ENCODE peak calls at places on chromosomes 11 and 22, in four cellular contexts. O is PC-9, M is lung, G is lower lobe of right lung. F is an unnamed sample.

GRCh38 chr11:117703209-117703608 is 93.8 kb downstream of the DSCAML1 start:
- DNase-seq in O (no peak), M (no peak), G (no peak), F (no peak)

GRCh38 chr22:46086577-46087335 is 63.6 kb upstream of the PPARA start:
- DNase-seq in O (no peak), M (no peak), G (peak; percentile 43), F (no peak)

GRCh38 chr11:26187639-26188038 is 144.3 kb upstream of the ANO3 start:
- DNase-seq in O (peak; percentile 66), M (peak; percentile 29), G (no peak), F (no peak)

GRCh38 chr11:122105009-122105828 is 10.8 kb downstream of the BLID start:
- DNase-seq in O (no peak), M (no peak), G (no peak), F (no peak)

GRCh38 chr11:68038718-68039525 is at the start of gene TCIRG1:
- DNase-seq in O (peak; percentile 73), M (peak; percentile 84), G (peak; percentile 91), F (peak; percentile 93)

GRCh38 chr22:39746600-39747262 is 146.8 kb downstream of the ENTHD1 start:
- DNase-seq in O (no peak), M (no peak), G (no peak), F (no peak)

GRCh38 chr11:134331565-134332188 is at the start of gene GLB1L2:
- DNase-seq in O (peak; percentile 41), M (peak; percentile 58), G (peak; percentile 79), F (peak; percentile 84)

GRCh38 chr22:32413715-32414114 is 1.7 kb upstream of the RTCB start:
- DNase-seq in O (no peak), M (no peak), G (no peak), F (no peak)

GRCh38 chr11:17352925-17353227 is 1.3 kb downstream of the NCR3LG1 start:
- DNase-seq in O (peak; percentile 44), M (peak; percentile 35), G (peak; percentile 67), F (peak; percentile 74)

GRCh38 chr11:3043315-3043871 is 13.8 kb downstream of the CARS1 start:
- DNase-seq in O (no peak), M (no peak), G (no peak), F (no peak)

GRCh38 chr22:48302657-48303359 is 1524.9 kb downstream of the BRD1 start:
- DNase-seq in O (no peak), M (no peak), G (no peak), F (no peak)

GRCh38 chr22:49553518-49554295 is 274.0 kb downstream of the BRD1 start:
- DNase-seq in O (no peak), M (no peak), G (no peak), F (no peak)

GRCh38 chr11:27754035-27755017 is 54.1 kb upstream of the BDNF start:
- DNase-seq in O (peak; percentile 37), M (no peak), G (no peak), F (no peak)

GRCh38 chr11:10356161-10356560 is 51.3 kb downstream of the ADM start:
- DNase-seq in O (no peak), M (no peak), G (no peak), F (no peak)

GRCh38 chr22:49756656-49757055 is 71.0 kb downstream of the BRD1 start:
- DNase-seq in O (no peak), M (no peak), G (no peak), F (no peak)

GRCh38 chr11:116189378-116190170 is 583.2 kb downstream of the BUD13 start:
- DNase-seq in O (no peak), M (no peak), G (no peak), F (no peak)

GRCh38 chr11:97964332-97965004 is 1056.3 kb upstream of the CNTN5 start:
- DNase-seq in O (no peak), M (no peak), G (no peak), F (no peak)

GRCh38 chr11:123438191-123438627 is 8.1 kb downstream of the GRAMD1B start:
- DNase-seq in O (peak; percentile 92), M (no peak), G (no peak), F (no peak)

GRCh38 chr11:102361100-102362021 is 14.3 kb downstream of the BIRC2 start:
- DNase-seq in O (no peak), M (no peak), G (no peak), F (peak; percentile 16)

GRCh38 chr11:69865707-69866106 is 46.5 kb upstream of the FGF3 start:
- DNase-seq in O (no peak), M (no peak), G (peak; percentile 10), F (no peak)

GRCh38 chr11:114314096-114314495 is 17.9 kb downstream of the NNMT start:
- DNase-seq in O (no peak), M (no peak), G (no peak), F (no peak)

GRCh38 chr11:103532133-103532788 is 423.0 kb downstream of the DYNC2H1 start:
- DNase-seq in O (peak; percentile 64), M (no peak), G (no peak), F (no peak)
- H3K27ac ChIP-seq in O (peak overlapping the region; percentile 55), M (no peak overlapping the region), G (no peak overlapping the region), F (no peak overlapping the region)

GRCh38 chr11:35919244-35919643 is 24.6 kb upstream of the LDLRAD3 start:
- DNase-seq in O (peak; percentile 53), M (no peak), G (no peak), F (no peak)

GRCh38 chr11:35914824-35915223 is 29.0 kb upstream of the LDLRAD3 start:
- DNase-seq in O (no peak), M (no peak), G (no peak), F (no peak)

GRCh38 chr11:35917676-35918075 is 26.2 kb upstream of the LDLRAD3 start:
- DNase-seq in O (no peak), M (no peak), G (no peak), F (no peak)

GRCh38 chr11:35916270-35916669 is 27.6 kb upstream of the LDLRAD3 start:
- DNase-seq in O (no peak), M (no peak), G (no peak), F (no peak)

GRCh38 chr11:35918716-35919115 is 25.1 kb upstream of the LDLRAD3 start:
- DNase-seq in O (no peak), M (no peak), G (no peak), F (no peak)
- H3K4me1 ChIP-seq in O (peaks cover 10% of the 10 kb centered on the region), M (no peaks in the 10 kb centered on the region), G (no peaks in the 10 kb centered on the region), F (no peaks in the 10 kb centered on the region)

DNA sequence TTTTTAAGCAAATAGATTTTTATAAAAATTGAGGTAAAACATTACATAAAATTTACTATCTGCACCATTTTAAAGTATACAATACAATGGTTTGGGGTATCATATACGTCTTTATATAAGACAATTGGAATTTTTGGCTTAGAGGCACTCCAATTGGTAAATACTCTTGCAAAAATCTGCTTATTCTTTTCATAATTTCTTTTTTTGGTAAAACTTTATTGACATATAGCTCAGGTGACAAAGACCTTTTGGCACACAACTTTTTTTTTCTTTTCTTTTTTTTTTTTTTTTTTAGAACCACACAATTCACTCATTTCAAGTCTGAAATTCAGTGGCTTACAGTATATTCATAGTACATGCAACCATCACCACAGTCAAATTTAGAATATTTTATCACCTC is 57.8 kb downstream of the ATG16L2 start:
- DNase-seq in O (no peak), M (no peak), G (no peak), F (no peak)
- H3K36me3 ChIP-seq in O (no peaks in the 10 kb centered on the region), M (peaks cover 4% of the 10 kb centered on the region), G (peaks cover 27% of the 10 kb centered on the region), F (no peaks in the 10 kb centered on the region)

DNA sequence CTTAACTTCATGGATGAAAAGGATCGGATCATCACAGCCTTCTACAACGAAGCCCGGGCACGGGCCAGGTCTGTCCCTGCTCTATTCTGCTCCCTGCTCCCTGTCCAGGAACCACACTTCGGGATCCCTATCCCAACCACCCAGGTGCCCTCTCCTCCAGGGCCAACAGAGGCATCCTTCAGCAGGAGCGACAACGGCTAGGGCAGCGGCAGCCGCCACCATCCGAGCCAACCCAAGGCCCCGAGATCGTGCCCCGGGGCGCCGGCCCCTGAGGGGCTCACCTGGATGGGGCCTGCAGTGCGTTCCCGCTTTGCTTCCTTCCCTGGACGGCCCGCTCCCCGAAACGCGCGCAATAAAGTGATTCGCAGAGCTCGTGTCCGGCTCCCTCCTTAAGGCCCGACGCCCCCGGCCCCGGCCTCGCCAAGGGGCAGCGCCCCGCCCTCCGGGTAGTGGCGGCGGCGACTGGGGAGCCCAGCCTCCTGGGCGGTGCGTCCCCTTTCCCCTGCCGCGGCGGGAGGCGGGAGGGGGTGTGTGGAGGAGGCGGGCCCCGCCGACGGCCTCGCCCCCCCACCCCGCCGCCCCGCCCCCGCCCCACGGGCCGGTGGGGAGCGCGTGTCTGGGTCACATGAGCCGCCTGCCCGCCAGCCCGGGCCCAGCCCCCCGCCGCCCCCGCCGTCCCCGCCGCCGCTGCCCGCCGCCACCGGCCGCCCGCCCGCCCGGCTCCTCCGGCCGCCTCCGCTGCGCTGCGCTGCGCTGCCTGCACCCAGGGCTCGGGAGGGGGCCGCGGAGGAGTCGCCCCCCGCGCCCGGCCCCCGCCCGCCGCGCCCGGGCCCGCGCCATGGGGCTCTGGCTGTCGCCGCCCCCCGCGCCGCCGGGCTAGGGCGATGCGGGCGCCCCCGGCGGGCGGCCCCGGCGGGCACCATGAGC is at the start of gene VEGFB:
- DNase-seq in O (no peak), M (peak; percentile 72), G (peak; percentile 79), F (peak; percentile 63)
- H3K27ac ChIP-seq in O (no peak within 1 kb of the TSS), M (peak within 1 kb of the TSS; percentile 86), G (peak within 1 kb of the TSS; percentile 75), F (peak within 1 kb of the TSS; percentile 33)

DNA sequence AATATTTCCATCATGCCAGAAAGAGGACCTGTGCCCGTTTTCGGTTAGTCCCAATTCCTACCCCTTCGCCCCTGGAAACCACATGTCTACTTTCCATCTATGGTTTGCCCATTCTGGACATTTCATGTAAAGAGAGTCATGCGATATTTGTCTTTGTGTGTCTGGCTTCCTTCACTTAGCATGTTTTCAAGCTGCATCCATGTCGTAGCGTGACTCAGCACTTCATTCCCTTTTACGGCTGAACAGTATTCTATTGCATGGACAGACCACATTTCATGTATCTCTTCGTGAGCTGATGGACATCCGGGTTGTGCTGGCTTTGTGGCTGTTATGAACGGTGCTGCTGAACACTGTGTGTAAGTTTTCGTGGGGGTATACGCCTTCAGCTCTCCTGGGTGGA is 43.4 kb downstream of the SCUBE1 start:
- DNase-seq in O (no peak), M (no peak), G (no peak), F (no peak)
- H3K4me1 ChIP-seq in O (no peaks in the 10 kb centered on the region), M (peaks cover 2% of the 10 kb centered on the region), G (peaks cover 20% of the 10 kb centered on the region), F (no peaks in the 10 kb centered on the region)

GRCh38 chr11:111961389-111962300 is 24.5 kb downstream of the DIXDC1 start:
- DNase-seq in O (no peak), M (no peak), G (no peak), F (no peak)

GRCh38 chr11:111960916-111961315 is 23.8 kb downstream of the DIXDC1 start:
- DNase-seq in O (peak; percentile 87), M (no peak), G (no peak), F (peak; percentile 58)

GRCh38 chr11:111954154-111954553 is 17.0 kb downstream of the DIXDC1 start:
- DNase-seq in O (no peak), M (no peak), G (no peak), F (no peak)

DNA sequence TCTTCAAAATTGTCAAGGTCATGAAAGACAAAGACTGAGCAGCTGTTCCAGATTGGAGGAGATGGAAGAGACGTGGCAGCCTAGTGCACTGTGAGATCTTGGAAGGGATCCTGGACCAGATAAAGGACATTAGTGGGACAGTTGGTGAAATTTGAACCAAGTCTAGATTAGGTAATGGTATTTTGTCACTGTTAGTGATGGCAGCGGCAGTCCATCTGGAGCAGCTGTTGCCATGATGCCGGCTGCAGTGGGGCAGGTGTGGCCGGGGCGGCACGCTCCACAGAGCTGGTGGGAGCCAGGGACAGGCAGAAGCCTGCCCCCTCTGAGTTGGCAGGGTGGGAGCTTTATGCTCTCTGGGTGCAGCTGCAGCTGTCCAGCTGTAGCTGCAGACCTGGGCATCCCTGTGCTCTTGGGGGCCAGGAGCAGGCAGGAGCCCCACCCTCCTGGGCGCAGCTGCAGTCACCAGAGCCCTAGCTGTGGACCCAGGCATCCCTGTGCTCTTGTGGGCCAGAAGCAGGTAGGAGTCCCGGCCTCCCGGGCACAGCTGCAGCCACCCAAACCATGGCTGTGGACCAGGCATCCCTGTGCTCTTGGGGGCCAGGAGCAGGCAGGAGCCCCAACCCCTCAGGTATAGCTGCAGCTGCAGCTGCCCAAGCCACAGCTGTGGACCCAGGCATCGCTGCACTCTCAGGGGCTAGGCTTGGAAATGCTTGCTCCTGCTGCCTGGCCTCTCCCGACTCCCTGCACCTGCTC is 20.7 kb downstream of the DIXDC1 start:
- DNase-seq in O (no peak), M (no peak), G (no peak), F (no peak)
- H3K36me3 ChIP-seq in O (no peaks in the 10 kb centered on the region), M (no peaks in the 10 kb centered on the region), G (no peaks in the 10 kb centered on the region), F (no peaks in the 10 kb centered on the region)

F was measured in small intestine.